ENCODE peak calls at places on chromosomes 11 and 22, in nine cellular contexts. C, S, A, H, J, R, V, T and E are unnamed samples.

GRCh38 chr22:42468841-42469240 is 36.6 kb upstream of the NFAM1 start:
- DNase-seq in C (no peak), S (peak; percentile 9), A (no peak), H (no peak), J (no peak), R (no peak), V (peak; percentile 19), T (no peak), E (no peak)

GRCh38 chr22:23199159-23199558 is 18.9 kb downstream of the BCR start:
- DNase-seq in C (no peak), S (no peak), A (no peak), H (no peak), J (no peak), R (no peak), V (peak; percentile 26), T (no peak), E (no peak)

GRCh38 chr11:32968541-32968940 is 47.1 kb upstream of the DEPDC7 start:
- DNase-seq in C (no peak), S (no peak), A (no peak), H (no peak), J (no peak), R (no peak), V (no peak), T (no peak), E (no peak)

GRCh38 chr11:78097666-78098385 is 18.2 kb upstream of the NDUFC2 start:
- DNase-seq in C (no peak), S (no peak), A (no peak), H (no peak), J (no peak), R (no peak), V (no peak), T (no peak), E (no peak)

GRCh38 chr11:117837791-117838190 is 13.2 kb upstream of the FXYD2 start:
- DNase-seq in C (no peak), S (no peak), A (no peak), H (no peak), J (no peak), R (no peak), V (peak; percentile 55), T (no peak), E (no peak)

GRCh38 chr11:45850446-45850845 is 3.2 kb downstream of the CRY2 start:
- DNase-seq in C (no peak), S (peak; percentile 40), A (no peak), H (no peak), J (no peak), R (no peak), V (no peak), T (no peak), E (no peak)

GRCh38 chr11:76206327-76207081 is at the start of gene WNT11:
- DNase-seq in C (peak; percentile 76), S (peak; percentile 25), A (peak; percentile 40), H (no peak), J (peak; percentile 68), R (peak; percentile 6), V (peak; percentile 85), T (no peak), E (no peak)

GRCh38 chr22:36830601-36831000 is 13.8 kb upstream of the PVALB start:
- DNase-seq in C (no peak), S (no peak), A (no peak), H (no peak), J (no peak), R (no peak), V (no peak), T (no peak), E (no peak)

GRCh38 chr22:50626856-50627451 is 998 bp downstream of the ARSA start:
- DNase-seq in C (no peak), S (no peak), A (no peak), H (no peak), J (no peak), R (no peak), V (peak; percentile 84), T (no peak), E (no peak)

GRCh38 chr11:4134844-4135243 is 40.2 kb downstream of the RRM1 start:
- DNase-seq in C (no peak), S (peak; percentile 70), A (peak; percentile 43), H (no peak), J (no peak), R (peak; percentile 18), V (no peak), T (peak; percentile 6), E (peak; percentile 12)

GRCh38 chr22:41862530-41863266 is 29.8 kb downstream of the SREBF2 start:
- DNase-seq in C (no peak), S (no peak), A (no peak), H (no peak), J (no peak), R (peak; percentile 34), V (no peak), T (no peak), E (no peak)

GRCh38 chr22:36383110-36383581 is 4.6 kb downstream of the MYH9 start:
- DNase-seq in C (no peak), S (peak; percentile 92), A (no peak), H (no peak), J (no peak), R (peak; percentile 77), V (no peak), T (peak; percentile 75), E (peak; percentile 88)

GRCh38 chr11:90912631-90913030 is 689.8 kb upstream of the CHORDC1 start:
- DNase-seq in C (no peak), S (no peak), A (no peak), H (no peak), J (no peak), R (no peak), V (no peak), T (no peak), E (no peak)

GRCh38 chr11:98411777-98412176 is 609.0 kb upstream of the CNTN5 start:
- DNase-seq in C (peak; percentile 16), S (no peak), A (no peak), H (no peak), J (no peak), R (no peak), V (no peak), T (no peak), E (no peak)

GRCh38 chr11:129959687-129960086 is 42.9 kb downstream of the PRDM10 start:
- DNase-seq in C (no peak), S (no peak), A (no peak), H (no peak), J (no peak), R (no peak), V (no peak), T (no peak), E (no peak)

GRCh38 chr11:76623171-76623883 is 47.2 kb downstream of the LRRC32 start:
- DNase-seq in C (no peak), S (peak; percentile 94), A (no peak), H (no peak), J (no peak), R (peak; percentile 56), V (no peak), T (no peak), E (no peak)

GRCh38 chr11:66328307-66329144 is 7.7 kb downstream of the RIN1 start:
- DNase-seq in C (peak; percentile 82), S (peak; percentile 87), A (peak; percentile 78), H (peak; percentile 54), J (peak; percentile 83), R (peak; percentile 71), V (peak; percentile 88), T (no peak), E (no peak)

GRCh38 chr22:42080287-42080686 is 787 bp downstream of the SMDT1 start:
- DNase-seq in C (no peak), S (peak; percentile 62), A (no peak), H (no peak), J (no peak), R (peak; percentile 49), V (no peak), T (no peak), E (no peak)

GRCh38 chr22:40118979-40119378 is 58.7 kb upstream of the TNRC6B start:
- DNase-seq in C (no peak), S (no peak), A (no peak), H (no peak), J (no peak), R (no peak), V (no peak), T (no peak), E (no peak)

GRCh38 chr22:31143537-31143936 is 3.2 kb upstream of the PLA2G3 start:
- DNase-seq in C (no peak), S (no peak), A (no peak), H (no peak), J (no peak), R (no peak), V (no peak), T (no peak), E (no peak)

GRCh38 chr22:46826438-46826837 is 64.0 kb downstream of the TBC1D22A start:
- DNase-seq in C (no peak), S (no peak), A (no peak), H (no peak), J (no peak), R (no peak), V (no peak), T (no peak), E (no peak)

DNA sequence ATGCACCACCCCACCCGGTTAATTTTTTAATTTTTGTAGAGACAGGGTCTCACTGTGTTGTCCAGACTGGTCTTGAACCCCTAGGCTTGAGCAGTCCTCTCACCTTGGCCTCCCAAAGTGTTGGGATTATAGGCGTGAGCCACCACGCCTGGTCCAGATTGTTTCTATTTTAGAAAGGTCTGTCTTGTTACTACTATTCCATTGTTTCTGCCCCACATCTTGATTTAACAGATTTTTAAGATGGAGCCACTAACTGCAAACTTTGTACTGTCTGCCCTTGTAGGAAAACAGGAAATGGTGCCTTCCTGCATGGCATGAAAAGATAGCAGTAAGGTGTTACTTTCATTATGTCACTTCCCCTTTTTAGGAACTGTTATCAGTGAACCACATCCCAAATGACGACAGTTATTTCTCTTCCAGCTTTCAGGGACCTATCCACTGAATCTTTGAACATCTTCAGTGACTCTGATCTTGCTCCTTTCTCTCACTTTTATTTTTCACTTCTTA is 23.2 kb downstream of the TAF1D start:
- DNase-seq in C (no peak), S (no peak), A (no peak), H (no peak), J (no peak), R (no peak), V (no peak), T (no peak), E (no peak)
- H3K4me3 ChIP-seq in C (no peak overlapping the region), S (no peak overlapping the region), A (no peak overlapping the region), H (no peak overlapping the region), J (no peak overlapping the region), R (no peak overlapping the region), V (no peak overlapping the region), T (no peak overlapping the region), E (no peak overlapping the region)

GRCh38 chr11:119155733-119156492 is 7.1 kb downstream of the ABCG4 start:
- DNase-seq in C (peak; percentile 66), S (no peak), A (peak; percentile 55), H (peak; percentile 43), J (no peak), R (no peak), V (no peak), T (no peak), E (no peak)
- TF ChIP-seq CTCF in C (peak; percentile 53), S (no peak), A (no peak), H (peak; percentile 58), J (no peak), R (no peak), V (no peak), T (peak; percentile 8), E (no peak)

GRCh38 chr11:44463751-44464150 is 101.7 kb upstream of the CD82 start:
- DNase-seq in C (no peak), S (no peak), A (no peak), H (no peak), J (no peak), R (no peak), V (no peak), T (no peak), E (no peak)
- H3K4me3 ChIP-seq in C (no peak overlapping the region), S (no peak overlapping the region), A (no peak overlapping the region), H (no peak overlapping the region), J (no peak overlapping the region), R (no peak overlapping the region), V (no peak overlapping the region), T (no peak overlapping the region), E (no peak overlapping the region)

GRCh38 chr11:44785856-44786606 is 59.3 kb downstream of the TSPAN18 start:
- DNase-seq in C (peak; percentile 45), S (no peak), A (peak; percentile 43), H (no peak), J (no peak), R (no peak), V (no peak), T (no peak), E (no peak)
- TF ChIP-seq CTCF in C (peak; percentile 75), S (peak; percentile 24), A (no peak), H (peak; percentile 27), J (peak; percentile 7), R (no peak), V (peak; percentile 10), T (peak; percentile 20), E (no peak)